ENCODE peak calls at places on chromosomes 4 and X, in six cellular contexts. F is neural progenitor cell, B is OCI-LY7, D is hepatocyte, T is GM23248, C is HCT116. Z is an unnamed sample.

GRCh38 chr4:57119054-57119651 is 9.0 kb upstream of the IGFBP7 start:
- DNase-seq in D (peak), B (no peak), C (no peak), T (peak), F (peak), Z (no peak)

GRCh38 chr4:74631338-74631737 is 163.0 kb downstream of the BTC start:
- DNase-seq in D (no peak), T (peak), C (no peak), B (no peak), F (no peak), Z (no peak)

GRCh38 chrX:48726596-48726995 is 30.1 kb downstream of the SUV39H1 start:
- DNase-seq in B (no peak), C (no peak), F (no peak), T (no peak), D (no peak), Z (no peak)

GRCh38 chr4:1171306-1172227 is 816 bp downstream of the SPON2 start:
- DNase-seq in T (peak), B (no peak), D (no peak), F (peak), C (no peak), Z (peak)

GRCh38 chrX:153647461-153648357 is 706 bp downstream of the DUSP9 start:
- DNase-seq in B (no peak), T (peak), F (peak), C (no peak), D (no peak), Z (no peak)

GRCh38 chr4:98334461-98334860 is 73.3 kb downstream of the RAP1GDS1 start:
- DNase-seq in F (no peak), B (no peak), D (no peak), C (no peak), T (no peak), Z (peak)

GRCh38 chr4:89101256-89102161 is 9.8 kb upstream of the TIGD2 start:
- DNase-seq in T (no peak), F (no peak), D (no peak), C (no peak), B (no peak), Z (no peak)

GRCh38 chr4:10504510-10504909 is 47.3 kb upstream of the ZNF518B start:
- DNase-seq in B (no peak), F (no peak), C (no peak), D (no peak), T (no peak), Z (no peak)

GRCh38 chr4:150126201-150126879 is 48.1 kb downstream of the DCLK2 start:
- DNase-seq in C (no peak), B (peak), F (no peak), D (no peak), T (peak), Z (no peak)

GRCh38 chr4:118284169-118284568 is 68.6 kb downstream of the PRSS12 start:
- DNase-seq in C (no peak), F (no peak), T (no peak), D (no peak), B (peak), Z (no peak)

GRCh38 chr4:71074452-71075299 is 81.2 kb downstream of the DCK start:
- DNase-seq in B (no peak), D (no peak), F (no peak), C (no peak), T (peak), Z (no peak)

GRCh38 chr4:161448550-161449180 is 715.1 kb downstream of the FSTL5 start:
- DNase-seq in B (no peak), D (no peak), C (no peak), F (no peak), T (no peak), Z (no peak)

GRCh38 chrX:91257388-91257787 is 177.3 kb upstream of the PABPC5 start:
- DNase-seq in F (no peak), B (no peak), D (no peak), T (no peak), C (no peak), Z (no peak)

GRCh38 chr4:56641494-56642051 is 39.5 kb downstream of the HOPX start:
- DNase-seq in C (peak), F (no peak), B (no peak), T (peak), D (peak), Z (no peak)

GRCh38 chr4:108166038-108166437 is 2.7 kb downstream of the LEF1 start:
- DNase-seq in C (no peak), F (peak), D (no peak), B (peak), T (no peak), Z (peak)

GRCh38 chr4:184815046-184815877 is 10.5 kb downstream of the ACSL1 start:
- DNase-seq in B (peak), F (peak), T (peak), D (peak), C (peak), Z (no peak)

GRCh38 chr4:113497154-113497553 is 264.4 kb downstream of the CAMK2D start:
- DNase-seq in C (no peak), F (no peak), B (no peak), T (no peak), D (no peak), Z (no peak)

GRCh38 chr4:2330119-2331042 is 68.5 kb upstream of the MXD4 start:
- DNase-seq in T (peak), F (no peak), D (peak), B (no peak), C (peak), Z (no peak)

GRCh38 chrX:39491548-39492297 is 606.0 kb downstream of the BCOR start:
- DNase-seq in C (no peak), F (no peak), T (no peak), D (peak), B (peak), Z (no peak)

GRCh38 chr4:169986369-169986768 is 39.8 kb downstream of the MFAP3L start:
- DNase-seq in C (no peak), B (no peak), F (no peak), T (no peak), D (no peak), Z (no peak)

GRCh38 chrX:125132274-125132673 is 187.4 kb upstream of the TEX13C start:
- DNase-seq in B (peak), D (peak), T (peak), F (peak), C (no peak), Z (peak)

GRCh38 chr4:169164669-169165415 is 105.9 kb downstream of the SH3RF1 start:
- DNase-seq in C (no peak), F (no peak), T (peak), B (no peak), D (no peak), Z (no peak)

GRCh38 chrX:107542500-107542899 is 85.8 kb upstream of the PRPS1 start:
- DNase-seq in F (peak), T (peak), B (peak), C (peak), D (peak), Z (peak)

GRCh38 chrX:41935827-41936226 is 12.5 kb upstream of the CASK start:
- DNase-seq in B (no peak), F (no peak), T (no peak), C (no peak), D (peak), Z (no peak)

GRCh38 chr4:26086621-26087068 is 172.6 kb downstream of the SMIM20 start:
- DNase-seq in B (no peak), C (no peak), F (no peak), T (no peak), D (no peak), Z (no peak)

GRCh38 chr4:15455290-15455689 is 14.4 kb upstream of the CC2D2A start:
- DNase-seq in D (peak), B (no peak), C (no peak), T (peak), F (no peak), Z (no peak)

GRCh38 chrX:130770615-130771014 is 132.4 kb downstream of the ENOX2 start:
- DNase-seq in F (no peak), B (no peak), T (peak), D (no peak), C (peak), Z (no peak)

GRCh38 chr4:1209821-1210220 is 37.4 kb upstream of the SPON2 start:
- DNase-seq in F (no peak), C (no peak), T (peak), B (no peak), D (peak), Z (peak)

GRCh38 chr4:39685990-39686389 is 11.9 kb upstream of the UBE2K start:
- DNase-seq in C (no peak), B (no peak), D (no peak), T (no peak), F (no peak), Z (no peak)

GRCh38 chr4:39686997-39687396 is 10.9 kb upstream of the UBE2K start:
- DNase-seq in C (no peak), T (no peak), D (no peak), B (no peak), F (no peak), Z (no peak)

DNA sequence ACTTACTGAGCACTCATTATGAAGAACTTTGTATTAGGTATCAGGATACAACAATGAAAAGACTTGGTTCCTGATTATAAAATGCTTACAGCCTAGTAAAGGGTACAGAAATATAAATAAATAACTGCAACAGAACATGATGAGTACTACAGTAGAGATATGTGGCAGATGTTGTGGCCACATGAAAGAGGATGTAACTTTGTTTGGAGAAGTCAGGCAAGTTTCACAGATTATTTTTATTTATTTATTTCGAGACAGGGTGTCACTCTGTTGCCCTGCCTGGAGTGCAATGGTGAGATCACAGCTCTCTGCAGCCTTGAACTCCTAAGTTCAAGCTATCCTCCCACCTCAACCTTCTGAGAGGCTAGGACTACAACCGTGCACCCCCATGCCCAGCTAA is 15.8 kb upstream of the UBE2K start:
- DNase-seq in D (no peak), F (no peak), T (no peak), B (peak), C (no peak), Z (no peak)
- H3K27ac ChIP-seq in D (no peak), F (no peak), T (no peak), B (no peak), C (no peak), Z (no peak)

GRCh38 chr4:140645614-140646412 is 77.1 kb upstream of the UCP1 start:
- DNase-seq in B (no peak), F (no peak), D (no peak), C (no peak), T (no peak), Z (no peak)
- TF ChIP-seq EZH2phosphoT487 in B (no peak), F (no peak), D (no peak), C (no peak), T (no peak), Z (no peak)

DNA sequence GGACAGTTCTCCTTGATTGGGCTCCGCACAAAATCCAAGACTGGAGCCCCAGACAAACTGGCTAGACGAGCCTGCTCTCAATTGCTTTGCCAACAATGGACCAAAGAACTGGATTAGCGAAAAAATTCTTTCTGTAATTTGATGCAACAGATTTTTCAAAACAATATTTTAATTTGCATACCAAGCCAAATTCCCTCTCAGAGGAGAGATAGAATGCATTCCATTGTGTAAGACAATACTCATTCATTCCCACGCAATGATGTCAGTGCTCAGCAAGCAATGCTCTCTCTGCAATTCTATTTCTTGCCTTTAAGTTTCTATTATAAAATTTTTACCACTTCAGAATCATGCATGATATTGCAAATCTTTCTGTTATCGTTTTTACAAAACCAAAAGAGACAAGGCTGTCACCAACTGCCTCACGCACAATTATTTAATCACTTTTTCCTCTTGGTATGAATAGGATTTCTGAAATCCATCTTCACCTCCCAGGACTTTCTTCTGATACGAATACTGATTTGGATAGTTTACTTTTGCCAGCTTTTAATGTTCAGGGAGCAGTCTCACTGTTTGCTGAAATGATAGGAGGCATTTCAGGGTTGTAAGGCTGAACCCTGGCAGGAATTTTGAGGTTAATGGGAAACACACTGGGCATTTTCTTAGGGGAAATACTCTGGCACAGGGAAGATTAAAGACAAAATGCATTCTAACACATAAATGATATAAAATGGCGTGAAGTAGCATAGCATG is 46.1 kb upstream of the HCCS start:
- DNase-seq in T (peak), D (no peak), F (no peak), B (no peak), C (no peak), Z (no peak)
- H3K27ac ChIP-seq in T (peak), D (peak), F (no peak), B (no peak), C (no peak), Z (no peak)

DNA sequence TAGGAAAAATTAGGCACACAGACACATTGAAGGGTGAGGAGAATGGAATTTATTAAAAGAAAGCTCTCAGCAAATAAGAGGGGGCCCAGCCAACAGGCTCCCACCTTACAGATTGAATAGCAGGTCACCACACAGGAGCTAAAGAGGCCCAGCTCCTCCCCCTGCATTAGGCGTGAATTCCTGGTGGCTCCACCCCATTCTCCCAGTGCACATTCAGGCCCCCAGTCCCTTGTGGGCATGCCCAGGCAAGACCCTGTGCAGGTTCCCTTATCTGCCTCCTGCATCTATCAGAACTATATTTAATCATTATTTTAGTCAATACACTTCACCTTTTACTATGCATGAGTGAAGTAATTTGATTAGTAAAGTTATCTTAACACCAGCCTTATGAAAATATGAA is 856.3 kb upstream of the NDST4 start:
- DNase-seq in C (no peak), D (no peak), B (no peak), T (no peak), F (peak), Z (peak)
- TF ChIP-seq EZH2phosphoT487 in C (no peak), D (no peak), B (no peak), T (no peak), F (no peak), Z (no peak)